ENCODE peak calls at places on chromosomes 13 and 19, in five cellular contexts. J is thoracic aorta; V is brain microvascular endothelial cell; X is substantia nigra; F is CD4-positive, alpha-beta T cell. W is an unnamed sample.

GRCh38 chr19:28208745-28209144 is 1004.2 kb downstream of the UQCRFS1 start:
- DNase-seq in F (no peak), V (no peak), X (no peak), J (no peak), W (no peak)

GRCh38 chr19:6161271-6161850 is 25.9 kb downstream of the ACSBG2 start:
- DNase-seq in F (peak; percentile 36), X (no peak), V (no peak), J (no peak), W (no peak)

GRCh38 chr13:36839981-36840380 is 21.0 kb downstream of the RFXAP start:
- DNase-seq in J (no peak), V (no peak), F (no peak), X (no peak), W (no peak)

GRCh38 chr13:44141725-44142539 is 231.7 kb upstream of the SERP2 start:
- DNase-seq in V (peak; percentile 93), J (peak; percentile 91), X (peak; percentile 94), F (peak; percentile 94), W (peak; percentile 95)

GRCh38 chr13:49954674-49955455 is 18.7 kb upstream of the SPRYD7 start:
- DNase-seq in V (no peak), J (no peak), F (no peak), X (no peak), W (no peak)

GRCh38 chr19:31181535-31181934 is 167.7 kb downstream of the TSHZ3 start:
- DNase-seq in J (no peak), V (no peak), F (no peak), X (no peak), W (no peak)

GRCh38 chr13:37595162-37595561 is 3.4 kb downstream of the POSTN start:
- DNase-seq in F (no peak), J (no peak), X (no peak), V (peak; percentile 17), W (no peak)

GRCh38 chr19:4539697-4540581 is at the start of gene LRG1:
- DNase-seq in F (no peak), J (no peak), V (no peak), X (no peak), W (no peak)

GRCh38 chr19:33463194-33463593 is 58.4 kb downstream of the PEPD start:
- DNase-seq in X (no peak), F (no peak), J (no peak), V (no peak), W (no peak)

GRCh38 chr13:105735269-105735668 is 800.2 kb downstream of the EFNB2 start:
- DNase-seq in X (no peak), J (no peak), V (no peak), F (no peak), W (no peak)

GRCh38 chr13:52061587-52061986 is 37.1 kb downstream of the UTP14C start:
- DNase-seq in V (no peak), F (no peak), X (no peak), J (no peak), W (no peak)

GRCh38 chr19:30621326-30621920 is 249.2 kb downstream of the ZNF536 start:
- DNase-seq in X (no peak), V (no peak), F (no peak), J (no peak), W (no peak)

GRCh38 chr19:33405491-33406461 is 32.3 kb downstream of the CEBPG start:
- DNase-seq in F (no peak), X (peak; percentile 36), V (no peak), J (no peak), W (peak; percentile 16)

GRCh38 chr19:55552620-55553019 is 7.3 kb upstream of the SBK3 start:
- DNase-seq in X (no peak), V (peak; percentile 85), J (no peak), F (no peak), W (no peak)

GRCh38 chr13:110696776-110697175 is 9.1 kb downstream of the CARS2 start:
- DNase-seq in J (no peak), V (no peak), F (no peak), X (no peak), W (no peak)

GRCh38 chr19:28710278-28710677 is 502.7 kb downstream of the UQCRFS1 start:
- DNase-seq in F (no peak), J (no peak), X (no peak), V (no peak), W (no peak)

GRCh38 chr19:39319892-39320168 is 833 bp downstream of the LRFN1 start:
- DNase-seq in V (no peak), F (no peak), J (no peak), X (no peak), W (no peak)
- H3K27ac ChIP-seq in V (no peak overlapping the region), F (no peak overlapping the region), J (no peak overlapping the region), X (no peak overlapping the region), W (no peak overlapping the region)

GRCh38 chr13:112074139-112074710 is 7.3 kb downstream of the SOX1 start:
- DNase-seq in X (no peak), V (no peak), F (no peak), J (no peak), W (no peak)

GRCh38 chr13:112078879-112079526 is 12.1 kb downstream of the SOX1 start:
- DNase-seq in J (no peak), V (no peak), F (no peak), X (no peak), W (no peak)

GRCh38 chr13:112079696-112080095 is 12.7 kb downstream of the SOX1 start:
- DNase-seq in F (no peak), J (no peak), X (no peak), V (peak; percentile 35), W (no peak)

GRCh38 chr13:112078216-112078615 is 11.3 kb downstream of the SOX1 start:
- DNase-seq in V (no peak), X (no peak), F (no peak), J (no peak), W (peak; percentile 25)

GRCh38 chr13:112077729-112078128 is 10.8 kb downstream of the SOX1 start:
- DNase-seq in X (no peak), J (no peak), F (no peak), V (no peak), W (no peak)
- H3K27ac ChIP-seq in X (no peak overlapping the region), J (no peak overlapping the region), F (no peak overlapping the region), V (no peak overlapping the region), W (no peak overlapping the region)

DNA sequence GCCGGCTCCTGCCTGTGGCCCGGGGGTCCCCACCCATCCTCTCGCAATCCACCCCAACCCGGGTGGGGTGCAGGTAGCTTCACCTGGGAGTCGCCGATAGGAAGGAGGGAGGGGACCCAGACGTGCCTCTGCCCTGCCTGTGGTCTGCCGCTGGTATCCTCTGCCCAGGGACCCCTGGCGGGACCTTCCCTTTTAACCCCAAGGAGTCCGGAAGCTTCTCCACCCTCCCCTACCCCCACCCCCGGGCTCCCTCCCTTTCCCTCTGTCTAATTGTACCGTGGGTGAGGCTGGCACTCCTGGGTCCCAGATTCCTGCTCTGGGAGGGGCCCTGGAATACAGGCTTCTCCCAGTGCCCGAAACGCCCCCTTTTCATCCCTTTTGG is at the start of gene KLK10:
- DNase-seq in X (no peak), F (no peak), J (no peak), V (no peak), W (no peak)
- H3K27ac ChIP-seq in X (peak within 1 kb of the TSS; percentile 21), F (no peak within 1 kb of the TSS), J (no peak within 1 kb of the TSS), V (no peak within 1 kb of the TSS), W (no peak within 1 kb of the TSS)

GRCh38 chr19:10419200-10419645 is 1.1 kb upstream of the PDE4A start:
- DNase-seq in F (no peak), J (no peak), X (no peak), V (no peak), W (no peak)
- H3K27ac ChIP-seq in F (no peak overlapping the region), J (no peak overlapping the region), X (no peak overlapping the region), V (no peak overlapping the region), W (no peak overlapping the region)

W was measured in tibial artery.